ENCODE peak calls at places on chromosomes 11 and 22, in six cellular contexts. I is K562, K is WTC11, B is GM12878, O is HepG2, Y is HCT116. M is an unnamed sample.

GRCh38 chr11:29435421-29435820 is 581.4 kb downstream of the KCNA4 start:
- DNase-seq in K (no peak), Y (no peak), B (no peak), I (no peak), O (no peak), M (no peak)

GRCh38 chr11:122851366-122852011 is 13.2 kb downstream of the CRTAM start:
- DNase-seq in B (no peak), K (no peak), I (no peak), O (no peak), Y (no peak), M (no peak)

GRCh38 chr11:36086366-36086765 is 142.5 kb downstream of the LDLRAD3 start:
- DNase-seq in I (no peak), Y (no peak), O (no peak), B (no peak), K (no peak), M (no peak)

GRCh38 chr22:36027579-36027959 is 1.1 kb downstream of the RBFOX2 start:
- DNase-seq in B (no peak), O (no peak), K (no peak), Y (no peak), I (no peak), M (no peak)

GRCh38 chr22:40179535-40179934 is 1.8 kb downstream of the TNRC6B start:
- DNase-seq in O (no peak), I (no peak), B (no peak), K (no peak), Y (no peak), M (no peak)

GRCh38 chr22:42865536-42865935 is 8.5 kb upstream of the ARFGAP3 start:
- DNase-seq in K (no peak), B (no peak), Y (no peak), O (no peak), I (no peak), M (no peak)

GRCh38 chr11:85627332-85627997 is at the start of gene DLG2:
- DNase-seq in B (no peak), Y (no peak), O (no peak), I (peak; percentile 17), K (no peak), M (no peak)

GRCh38 chr11:122882809-122883681 is 486 bp downstream of the JHY start:
- DNase-seq in B (no peak), Y (peak; percentile 68), K (peak; percentile 74), O (peak; percentile 7), I (no peak), M (peak; percentile 65)

GRCh38 chr11:78406568-78407196 is 10.9 kb downstream of the GAB2 start:
- DNase-seq in O (no peak), I (no peak), K (no peak), Y (no peak), B (no peak), M (no peak)

GRCh38 chr11:101482556-101483124 is 101.2 kb downstream of the TRPC6 start:
- DNase-seq in B (no peak), O (no peak), I (no peak), Y (no peak), K (no peak), M (no peak)

GRCh38 chr22:21816787-21817496 is 50.5 kb downstream of the MAPK1 start:
- DNase-seq in I (peak; percentile 87), K (no peak), Y (no peak), O (no peak), B (peak; percentile 61), M (no peak)

GRCh38 chr11:61812736-61813411 is 3.9 kb downstream of the FADS1 start:
- DNase-seq in B (no peak), I (no peak), O (no peak), K (no peak), Y (no peak), M (no peak)

GRCh38 chr11:134628426-134628825 is 216.4 kb upstream of the B3GAT1 start:
- DNase-seq in I (no peak), K (no peak), B (no peak), O (no peak), Y (no peak), M (no peak)

GRCh38 chr11:131999084-131999483 is 628.7 kb downstream of the NTM start:
- DNase-seq in K (no peak), I (no peak), Y (no peak), B (no peak), O (no peak), M (no peak)

GRCh38 chr11:103659743-103660142 is 376.7 kb upstream of the DDI1 start:
- DNase-seq in O (no peak), B (no peak), I (no peak), Y (no peak), K (no peak), M (no peak)

GRCh38 chr11:35752115-35752514 is 89.5 kb downstream of the TRIM44 start:
- DNase-seq in B (no peak), I (no peak), Y (no peak), K (no peak), O (no peak), M (no peak)

GRCh38 chr11:71355266-71355665 is 92.9 kb downstream of the DHCR7 start:
- DNase-seq in O (no peak), K (no peak), B (no peak), Y (no peak), I (no peak), M (no peak)

GRCh38 chr11:72100462-72100861 is 2.6 kb downstream of the LAMTOR1 start:
- DNase-seq in B (no peak), O (no peak), Y (no peak), I (peak; percentile 66), K (no peak), M (no peak)

GRCh38 chr11:84408946-84409411 is 1122.8 kb upstream of the CCDC90B start:
- DNase-seq in I (no peak), Y (no peak), O (no peak), B (no peak), K (no peak), M (no peak)

GRCh38 chr11:80970016-80970516 is 1529.2 kb upstream of the TENM4 start:
- DNase-seq in K (no peak), I (no peak), O (no peak), B (no peak), Y (no peak), M (no peak)

GRCh38 chr11:75029836-75030631 is 41.3 kb downstream of the NEU3 start:
- DNase-seq in I (peak; percentile 85), O (no peak), B (no peak), K (no peak), Y (no peak), M (no peak)

GRCh38 chr11:47130541-47130940 is 46.1 kb downstream of the ARFGAP2 start:
- DNase-seq in K (no peak), O (no peak), B (no peak), Y (no peak), I (peak; percentile 29), M (no peak)

GRCh38 chr11:95076416-95076815 is 9.7 kb downstream of the SRSF8 start:
- DNase-seq in Y (no peak), B (no peak), O (no peak), K (no peak), I (no peak), M (no peak)

GRCh38 chr22:39219071-39220050 is 25.4 kb downstream of the PDGFB start:
- DNase-seq in I (peak; percentile 54), B (no peak), K (no peak), O (no peak), Y (no peak), M (no peak)

GRCh38 chr11:125229006-125229405 is 64.5 kb downstream of the PKNOX2 start:
- DNase-seq in B (no peak), I (no peak), Y (no peak), K (no peak), O (no peak), M (no peak)

GRCh38 chr11:105862736-105863367 is 159.2 kb downstream of the MSANTD4 start:
- DNase-seq in O (peak; percentile 36), Y (peak; percentile 41), K (no peak), B (no peak), I (peak; percentile 6), M (peak; percentile 23)

GRCh38 chr11:80529722-80530121 is 1088.9 kb upstream of the TENM4 start:
- DNase-seq in O (peak; percentile 9), K (no peak), Y (no peak), I (no peak), B (no peak), M (no peak)

DNA sequence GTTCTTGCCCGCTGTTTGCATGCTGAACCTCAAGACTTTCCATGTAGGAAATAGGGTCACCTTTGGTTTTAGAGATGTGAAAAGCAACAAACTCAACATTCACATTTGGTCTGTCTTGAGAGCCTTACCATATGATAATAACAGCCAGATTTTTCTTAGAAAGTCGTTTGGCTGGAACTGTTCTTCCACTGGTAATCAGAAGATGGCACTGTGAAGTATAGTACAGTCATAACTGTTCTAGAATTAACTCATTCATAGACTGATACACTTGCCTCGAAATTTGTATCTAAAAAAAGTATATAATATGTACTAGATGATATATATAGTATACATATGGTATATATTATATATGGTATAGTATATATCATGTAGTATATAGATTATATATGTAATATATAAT is 12.3 kb downstream of the LUZP2 start:
- DNase-seq in O (no peak), K (no peak), I (no peak), Y (no peak), B (no peak), M (no peak)
- TF ChIP-seq SP1 in O (no peak), K (no peak), I (no peak), Y (no peak), B (no peak), M (no peak)

DNA sequence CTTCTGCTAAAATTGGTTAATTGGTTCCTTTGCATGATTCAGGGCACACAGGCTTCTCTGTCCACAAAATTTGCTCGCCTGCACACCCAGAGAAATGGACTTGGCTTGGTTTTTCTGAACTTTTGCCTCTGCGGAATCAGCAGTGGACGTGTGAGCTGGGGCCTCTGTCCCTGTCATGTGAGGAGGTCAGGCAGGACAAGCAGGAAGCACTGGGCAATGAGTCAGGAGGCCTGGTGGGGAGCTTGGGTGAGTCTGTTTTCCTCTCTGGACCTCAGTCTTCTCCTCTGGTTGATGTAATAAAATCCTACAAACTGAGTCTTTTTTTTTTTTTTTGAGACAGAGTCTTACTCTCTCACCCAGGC is 10.4 kb upstream of the CELSR1 start:
- DNase-seq in I (no peak), K (no peak), B (no peak), Y (no peak), O (peak; percentile 58), M (no peak)
- TF ChIP-seq SP1 in I (no peak), K (no peak), B (no peak), Y (no peak), O (no peak), M (no peak)

GRCh38 chr11:64858467-64859401 is 14.3 kb upstream of the CDC42BPG start:
- DNase-seq in K (no peak), B (no peak), O (no peak), I (no peak), Y (no peak), M (no peak)

GRCh38 chr11:64862914-64863313 is 15.5 kb downstream of the EHD1 start:
- DNase-seq in B (no peak), I (no peak), K (no peak), O (no peak), Y (no peak), M (no peak)

GRCh38 chr11:64861227-64861970 is 16.9 kb upstream of the CDC42BPG start:
- DNase-seq in O (no peak), K (no peak), Y (no peak), B (no peak), I (no peak), M (no peak)

GRCh38 chr11:64857485-64857884 is 13.0 kb upstream of the CDC42BPG start:
- DNase-seq in K (no peak), B (no peak), Y (no peak), O (no peak), I (no peak), M (no peak)

GRCh38 chr11:64859542-64860414 is 15.3 kb upstream of the CDC42BPG start:
- DNase-seq in I (no peak), K (no peak), Y (no peak), B (peak; percentile 97), O (no peak), M (no peak)
- TF ChIP-seq SP1 in I (no peak), K (no peak), Y (no peak), B (peak; percentile 80), O (no peak), M (no peak)

GRCh38 chr22:19514831-19515565 is 9.2 kb downstream of the CLDN5 start:
- DNase-seq in K (no peak), B (no peak), O (no peak), I (no peak), Y (no peak), M (no peak)
- TF ChIP-seq SP1 in K (no peak), B (no peak), O (no peak), I (no peak), Y (no peak), M (no peak)